ENCODE peak calls at places on chromosomes 1 and 21, in eight cellular contexts. X, G, A, Z, H, M, J and Q are unnamed samples.

GRCh38 chr1:48597663-48598062 is 125.7 kb upstream of the SPATA6 start:
- DNase-seq in X (no peak), G (no peak), A (no peak), Z (no peak), H (no peak), M (no peak), J (no peak), Q (no peak)

GRCh38 chr1:53685272-53686051 is 53.5 kb downstream of the GLIS1 start:
- DNase-seq in X (no peak), G (no peak), A (no peak), Z (no peak), H (peak), M (no peak), J (no peak), Q (no peak)

GRCh38 chr1:166490437-166490784 is 323.6 kb upstream of the FAM78B start:
- DNase-seq in X (no peak), G (no peak), A (no peak), Z (no peak), H (no peak), M (no peak), J (no peak), Q (no peak)

GRCh38 chr1:220680085-220680687 is 10.0 kb upstream of the C1orf115 start:
- DNase-seq in X (peak), G (no peak), A (no peak), Z (no peak), H (no peak), M (no peak), J (no peak), Q (no peak)

GRCh38 chr1:174160109-174160473 is 771 bp downstream of the RABGAP1L start:
- DNase-seq in X (peak), G (peak), A (peak), Z (peak), H (peak), M (peak), J (peak), Q (no peak)

GRCh38 chr21:33025471-33026298 is at the start of gene OLIG2:
- DNase-seq in X (no peak), G (peak), A (no peak), Z (no peak), H (no peak), M (no peak), J (no peak), Q (no peak)

GRCh38 chr1:12615916-12616708 is 1.9 kb downstream of the DHRS3 start:
- DNase-seq in X (no peak), G (no peak), A (peak), Z (no peak), H (no peak), M (peak), J (peak), Q (no peak)

GRCh38 chr1:33424205-33424604 is 6.7 kb downstream of the PHC2 start:
- DNase-seq in X (no peak), G (no peak), A (no peak), Z (no peak), H (peak), M (no peak), J (no peak), Q (no peak)

GRCh38 chr1:111320066-111320879 is 29.6 kb downstream of the CHIA start:
- DNase-seq in X (no peak), G (no peak), A (no peak), Z (no peak), H (no peak), M (no peak), J (no peak), Q (no peak)

GRCh38 chr1:184056921-184057496 is 5.5 kb downstream of the TSEN15 start:
- DNase-seq in X (no peak), G (no peak), A (no peak), Z (no peak), H (peak), M (no peak), J (no peak), Q (no peak)

GRCh38 chr1:242824435-242824834 is 299.9 kb upstream of the PLD5 start:
- DNase-seq in X (no peak), G (no peak), A (no peak), Z (peak), H (peak), M (no peak), J (no peak), Q (no peak)

GRCh38 chr1:220300442-220301121 is 28.3 kb upstream of the RAB3GAP2 start:
- DNase-seq in X (no peak), G (peak), A (peak), Z (peak), H (peak), M (peak), J (peak), Q (no peak)

GRCh38 chr1:241611063-241611462 is 29.1 kb downstream of the CHML start:
- DNase-seq in X (peak), G (no peak), A (no peak), Z (no peak), H (peak), M (no peak), J (no peak), Q (no peak)

GRCh38 chr1:12714710-12715500 is 1.0 kb upstream of the AADACL3 start:
- DNase-seq in X (no peak), G (no peak), A (no peak), Z (no peak), H (no peak), M (no peak), J (no peak), Q (no peak)

DNA sequence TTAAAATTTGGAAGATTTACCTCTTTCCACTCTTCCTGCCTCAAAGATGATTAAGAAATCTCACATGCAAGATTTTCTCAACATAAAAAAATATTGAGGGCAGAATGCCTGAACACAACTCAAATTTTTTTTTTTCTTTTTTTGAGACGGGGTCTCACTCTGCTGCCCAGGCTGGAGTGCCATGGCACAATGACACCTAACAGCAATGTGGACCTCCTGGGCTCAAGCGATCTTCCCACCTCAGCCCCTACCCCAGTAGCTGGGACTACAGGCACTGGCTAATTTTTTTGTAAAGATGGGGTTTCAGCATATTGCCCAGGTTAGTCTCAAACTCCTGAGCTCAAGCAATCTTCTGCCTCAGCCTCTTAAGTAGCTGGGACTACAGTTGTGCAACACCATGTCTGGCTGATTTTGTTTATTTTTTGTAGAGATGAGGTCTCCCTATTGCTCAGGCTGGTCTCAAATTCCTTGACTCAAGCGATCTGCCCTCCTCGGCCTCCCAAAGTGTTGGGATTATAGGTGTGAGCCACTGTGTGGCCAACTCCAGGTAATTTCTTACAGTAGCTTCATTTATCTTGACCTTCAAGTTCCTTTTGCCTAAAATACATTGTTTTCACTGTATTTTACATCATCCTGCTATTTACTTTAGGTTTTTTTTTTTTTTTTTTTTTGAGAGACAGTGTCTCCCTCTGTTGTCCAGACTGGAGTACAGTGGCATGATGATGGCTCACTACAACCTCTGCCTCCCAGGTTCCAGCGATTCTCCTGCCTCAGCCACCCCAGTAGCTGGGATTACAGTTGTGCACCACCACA is 10.4 kb downstream of the NUCKS1 start:
- DNase-seq in X (no peak), G (no peak), A (no peak), Z (no peak), H (peak), M (no peak), J (no peak), Q (no peak)
- TF ChIP-seq CTCF in X (no peak), G (no peak), A (no peak), Z (no peak), H (peak), M (no peak), J (no peak), Q (peak)

GRCh38 chr1:114558548-114558947 is 22.9 kb downstream of the BCAS2 start:
- DNase-seq in X (peak), G (no peak), A (no peak), Z (no peak), H (no peak), M (no peak), J (no peak), Q (no peak)
- TF ChIP-seq CTCF in X (peak), G (peak), A (peak), Z (peak), H (no peak), M (peak), J (no peak), Q (peak)

GRCh38 chr1:160209656-160210046 is 4.5 kb downstream of the PEA15 start:
- DNase-seq in X (no peak), G (no peak), A (peak), Z (no peak), H (no peak), M (no peak), J (peak), Q (no peak)
- TF ChIP-seq CTCF in X (no peak), G (no peak), A (no peak), Z (no peak), H (no peak), M (no peak), J (no peak), Q (no peak)

GRCh38 chr1:239448911-239449310 is 62.5 kb downstream of the CHRM3 start:
- DNase-seq in X (no peak), G (no peak), A (no peak), Z (no peak), H (no peak), M (no peak), J (no peak), Q (no peak)
- TF ChIP-seq CTCF in X (no peak), G (no peak), A (no peak), Z (no peak), H (no peak), M (no peak), J (no peak), Q (no peak)